ENCODE peak calls at places on chromosomes 3 and 15, in eight cellular contexts. One of them, this sample, is unnamed. For H3K4me1, the result is how much of the 10 kb centered on the place peaks cover.

GRCh38 chr3:114685053-114685630 is 391.3 kb downstream of the TIGIT start:
- ATAC-seq in heart right ventricle: peak
- ATAC-seq in pancreas: no peak
- ATAC-seq in HCT116: no peak
- ATAC-seq in body of pancreas: no peak
- ATAC-seq in psoas muscle: no peak
- ATAC-seq in A549: no peak
- ATAC-seq in lung: no peak
- ATAC-seq in this sample: peak

GRCh38 chr3:186530415-186530814 is 13.8 kb downstream of the CRYGS start:
- ATAC-seq in heart right ventricle: no peak
- ATAC-seq in pancreas: no peak
- ATAC-seq in HCT116: no peak
- ATAC-seq in body of pancreas: no peak
- ATAC-seq in psoas muscle: no peak
- ATAC-seq in A549: no peak
- ATAC-seq in lung: no peak
- ATAC-seq in this sample: no peak

GRCh38 chr3:146093928-146094327 is 67.1 kb downstream of the PLOD2 start:
- ATAC-seq in heart right ventricle: peak
- ATAC-seq in pancreas: peak
- ATAC-seq in HCT116: no peak
- ATAC-seq in body of pancreas: peak
- ATAC-seq in psoas muscle: no peak
- ATAC-seq in A549: peak
- ATAC-seq in lung: no peak
- ATAC-seq in this sample: peak

GRCh38 chr3:20123121-20123652 is 62.8 kb downstream of the SGO1 start:
- ATAC-seq in heart right ventricle: no peak
- ATAC-seq in pancreas: no peak
- ATAC-seq in HCT116: no peak
- ATAC-seq in body of pancreas: no peak
- ATAC-seq in psoas muscle: no peak
- ATAC-seq in A549: no peak
- ATAC-seq in lung: no peak
- ATAC-seq in this sample: no peak

GRCh38 chr3:50486219-50486888 is 17.1 kb downstream of the CACNA2D2 start:
- ATAC-seq in heart right ventricle: no peak
- ATAC-seq in pancreas: no peak
- ATAC-seq in HCT116: no peak
- ATAC-seq in body of pancreas: no peak
- ATAC-seq in psoas muscle: no peak
- ATAC-seq in A549: no peak
- ATAC-seq in lung: no peak
- ATAC-seq in this sample: no peak

GRCh38 chr15:86591994-86592746 is 512.5 kb downstream of the AGBL1 start:
- ATAC-seq in heart right ventricle: peak
- ATAC-seq in pancreas: no peak
- ATAC-seq in HCT116: no peak
- ATAC-seq in body of pancreas: no peak
- ATAC-seq in psoas muscle: no peak
- ATAC-seq in A549: no peak
- ATAC-seq in lung: no peak
- ATAC-seq in this sample: peak

GRCh38 chr3:188092648-188093047 is 61.3 kb upstream of the LPP start:
- ATAC-seq in heart right ventricle: no peak
- ATAC-seq in pancreas: no peak
- ATAC-seq in HCT116: no peak
- ATAC-seq in body of pancreas: no peak
- ATAC-seq in psoas muscle: no peak
- ATAC-seq in A549: no peak
- ATAC-seq in lung: no peak
- ATAC-seq in this sample: no peak

GRCh38 chr15:69793783-69794451 is 303.8 kb downstream of the TLE3 start:
- ATAC-seq in heart right ventricle: no peak
- ATAC-seq in pancreas: no peak
- ATAC-seq in HCT116: no peak
- ATAC-seq in body of pancreas: no peak
- ATAC-seq in psoas muscle: peak
- ATAC-seq in A549: no peak
- ATAC-seq in lung: no peak
- ATAC-seq in this sample: no peak

GRCh38 chr3:173583496-173583895 is 186.0 kb downstream of the NLGN1 start:
- ATAC-seq in heart right ventricle: no peak
- ATAC-seq in pancreas: no peak
- ATAC-seq in HCT116: no peak
- ATAC-seq in body of pancreas: no peak
- ATAC-seq in psoas muscle: no peak
- ATAC-seq in A549: no peak
- ATAC-seq in lung: no peak
- ATAC-seq in this sample: no peak

GRCh38 chr3:173586176-173586575 is 188.6 kb downstream of the NLGN1 start:
- ATAC-seq in heart right ventricle: no peak
- ATAC-seq in pancreas: no peak
- ATAC-seq in HCT116: no peak
- ATAC-seq in body of pancreas: no peak
- ATAC-seq in psoas muscle: no peak
- ATAC-seq in A549: no peak
- ATAC-seq in lung: no peak
- ATAC-seq in this sample: no peak

GRCh38 chr3:173584834-173585831 is 187.6 kb downstream of the NLGN1 start:
- ATAC-seq in heart right ventricle: peak
- ATAC-seq in pancreas: peak
- ATAC-seq in HCT116: no peak
- ATAC-seq in body of pancreas: peak
- ATAC-seq in psoas muscle: no peak
- ATAC-seq in A549: peak
- ATAC-seq in lung: peak
- ATAC-seq in this sample: peak

GRCh38 chr3:173587055-173587454 is 189.5 kb downstream of the NLGN1 start:
- ATAC-seq in heart right ventricle: no peak
- ATAC-seq in pancreas: no peak
- ATAC-seq in HCT116: no peak
- ATAC-seq in body of pancreas: no peak
- ATAC-seq in psoas muscle: no peak
- ATAC-seq in A549: no peak
- ATAC-seq in lung: no peak
- ATAC-seq in this sample: no peak

DNA sequence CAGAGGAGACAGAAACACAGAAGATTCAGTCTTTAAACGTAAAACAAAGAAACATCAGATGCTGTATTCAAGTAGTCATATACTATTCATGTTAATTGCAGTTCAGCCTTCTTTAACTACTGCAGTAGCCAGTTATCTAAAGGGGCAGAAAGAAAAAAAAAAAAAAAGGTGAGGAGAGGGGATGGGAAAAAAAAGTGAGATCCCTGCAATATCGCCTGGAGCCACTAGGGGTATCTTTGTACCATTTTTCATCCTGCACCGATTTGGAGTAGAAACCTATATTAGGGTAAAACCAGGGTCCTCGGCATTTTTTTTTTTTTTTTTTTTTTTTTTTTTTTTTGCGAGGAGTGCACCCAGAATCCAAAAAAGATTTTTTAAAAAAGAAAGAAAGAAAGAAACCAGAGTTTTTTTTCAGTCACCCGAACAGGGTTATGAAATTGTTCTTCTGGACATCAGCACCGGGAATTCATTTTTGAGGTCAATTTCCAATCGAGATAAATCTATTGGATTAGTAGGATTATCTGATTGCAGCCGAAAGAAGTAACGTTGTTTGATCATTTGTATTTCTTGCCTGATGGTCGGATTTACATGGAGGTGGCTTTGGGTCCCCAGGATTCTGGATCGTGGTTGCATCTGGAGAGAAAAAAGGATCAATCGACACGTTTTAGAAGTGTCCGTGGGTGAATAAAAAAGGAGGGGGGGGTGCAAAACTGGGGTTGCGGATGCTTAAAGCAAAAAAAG is 186.7 kb downstream of the NLGN1 start:
- ATAC-seq in heart right ventricle: peak
- ATAC-seq in pancreas: peak
- ATAC-seq in HCT116: no peak
- ATAC-seq in body of pancreas: peak
- ATAC-seq in psoas muscle: no peak
- ATAC-seq in A549: peak
- ATAC-seq in lung: peak
- ATAC-seq in this sample: no peak
- H3K4me3 ChIP-seq in heart right ventricle: peak
- H3K4me3 ChIP-seq in pancreas: peak
- H3K4me3 ChIP-seq in HCT116: no peak
- H3K4me3 ChIP-seq in body of pancreas: no peak
- H3K4me3 ChIP-seq in psoas muscle: peak
- H3K4me3 ChIP-seq in A549: peak
- H3K4me3 ChIP-seq in lung: no peak
- H3K4me3 ChIP-seq in this sample: peak

DNA sequence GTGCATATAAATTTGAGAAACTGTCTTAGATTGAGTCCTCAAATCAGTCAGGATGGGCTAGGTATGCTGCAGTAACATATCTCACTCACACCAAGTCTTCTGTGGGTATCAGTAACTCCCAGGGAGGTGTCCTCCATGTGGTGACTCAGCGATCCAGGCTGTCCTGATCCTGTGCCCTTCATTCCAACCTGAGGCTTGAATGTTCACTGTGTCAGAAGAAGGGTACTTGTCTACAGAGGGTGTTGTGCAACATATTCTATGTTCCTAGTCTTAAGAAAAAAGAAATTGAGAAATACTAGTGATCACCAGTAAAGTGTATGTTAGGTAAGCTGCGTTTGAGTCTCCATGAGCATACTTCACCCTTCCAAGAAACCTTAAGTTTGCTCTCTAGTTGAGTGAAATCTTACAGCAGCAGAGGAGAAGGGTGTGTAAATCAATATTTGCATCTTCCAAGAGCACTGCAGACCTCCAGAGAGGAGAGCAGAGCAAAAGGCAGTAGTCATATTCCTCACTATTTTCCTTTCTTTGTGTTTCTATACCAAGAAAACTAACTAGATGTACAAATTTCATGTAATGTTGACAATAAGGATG is 122.2 kb upstream of the SLC24A5 start:
- ATAC-seq in heart right ventricle: no peak
- ATAC-seq in pancreas: no peak
- ATAC-seq in HCT116: no peak
- ATAC-seq in body of pancreas: no peak
- ATAC-seq in psoas muscle: no peak
- ATAC-seq in A549: no peak
- ATAC-seq in lung: peak
- ATAC-seq in this sample: no peak
- H3K4me1 ChIP-seq in heart right ventricle: under half
- H3K4me1 ChIP-seq in pancreas: under half
- H3K4me1 ChIP-seq in HCT116: under half
- H3K4me1 ChIP-seq in body of pancreas: under half
- H3K4me1 ChIP-seq in psoas muscle: under half
- H3K4me1 ChIP-seq in A549: under half
- H3K4me1 ChIP-seq in lung: under half
- H3K4me1 ChIP-seq in this sample: under half

GRCh38 chr3:116048991-116049390 is 396.3 kb downstream of the LSAMP start:
- ATAC-seq in heart right ventricle: no peak
- ATAC-seq in pancreas: no peak
- ATAC-seq in HCT116: no peak
- ATAC-seq in body of pancreas: no peak
- ATAC-seq in psoas muscle: no peak
- ATAC-seq in A549: no peak
- ATAC-seq in lung: no peak
- ATAC-seq in this sample: no peak

GRCh38 chr3:116052602-116053001 is 392.7 kb downstream of the LSAMP start:
- ATAC-seq in heart right ventricle: no peak
- ATAC-seq in pancreas: no peak
- ATAC-seq in HCT116: no peak
- ATAC-seq in body of pancreas: no peak
- ATAC-seq in psoas muscle: no peak
- ATAC-seq in A549: no peak
- ATAC-seq in lung: no peak
- ATAC-seq in this sample: no peak

GRCh38 chr3:116051586-116051985 is 393.7 kb downstream of the LSAMP start:
- ATAC-seq in heart right ventricle: no peak
- ATAC-seq in pancreas: no peak
- ATAC-seq in HCT116: no peak
- ATAC-seq in body of pancreas: no peak
- ATAC-seq in psoas muscle: no peak
- ATAC-seq in A549: no peak
- ATAC-seq in lung: no peak
- ATAC-seq in this sample: no peak

GRCh38 chr3:116051040-116051439 is 394.2 kb downstream of the LSAMP start:
- ATAC-seq in heart right ventricle: no peak
- ATAC-seq in pancreas: no peak
- ATAC-seq in HCT116: no peak
- ATAC-seq in body of pancreas: no peak
- ATAC-seq in psoas muscle: no peak
- ATAC-seq in A549: no peak
- ATAC-seq in lung: no peak
- ATAC-seq in this sample: no peak

GRCh38 chr3:116050311-116050710 is 395.0 kb downstream of the LSAMP start:
- ATAC-seq in heart right ventricle: no peak
- ATAC-seq in pancreas: no peak
- ATAC-seq in HCT116: no peak
- ATAC-seq in body of pancreas: no peak
- ATAC-seq in psoas muscle: no peak
- ATAC-seq in A549: no peak
- ATAC-seq in lung: no peak
- ATAC-seq in this sample: no peak
- TF ChIP-seq CTCF in heart right ventricle: no peak
- TF ChIP-seq CTCF in pancreas: no peak
- TF ChIP-seq CTCF in HCT116: no peak
- TF ChIP-seq CTCF in body of pancreas: no peak
- TF ChIP-seq CTCF in psoas muscle: no peak
- TF ChIP-seq CTCF in A549: no peak
- TF ChIP-seq CTCF in lung: no peak
- TF ChIP-seq CTCF in this sample: no peak

GRCh38 chr3:27880969-27881892 is 159.1 kb upstream of the EOMES start:
- ATAC-seq in heart right ventricle: no peak
- ATAC-seq in pancreas: no peak
- ATAC-seq in HCT116: no peak
- ATAC-seq in body of pancreas: no peak
- ATAC-seq in psoas muscle: no peak
- ATAC-seq in A549: peak
- ATAC-seq in lung: no peak
- ATAC-seq in this sample: no peak

GRCh38 chr3:27889745-27890144 is 167.6 kb upstream of the EOMES start:
- ATAC-seq in heart right ventricle: no peak
- ATAC-seq in pancreas: no peak
- ATAC-seq in HCT116: no peak
- ATAC-seq in body of pancreas: no peak
- ATAC-seq in psoas muscle: no peak
- ATAC-seq in A549: no peak
- ATAC-seq in lung: no peak
- ATAC-seq in this sample: no peak

GRCh38 chr3:27883266-27883665 is 161.1 kb upstream of the EOMES start:
- ATAC-seq in heart right ventricle: no peak
- ATAC-seq in pancreas: no peak
- ATAC-seq in HCT116: no peak
- ATAC-seq in body of pancreas: no peak
- ATAC-seq in psoas muscle: no peak
- ATAC-seq in A549: no peak
- ATAC-seq in lung: no peak
- ATAC-seq in this sample: no peak

GRCh38 chr3:27888562-27888961 is 166.4 kb upstream of the EOMES start:
- ATAC-seq in heart right ventricle: no peak
- ATAC-seq in pancreas: no peak
- ATAC-seq in HCT116: no peak
- ATAC-seq in body of pancreas: no peak
- ATAC-seq in psoas muscle: no peak
- ATAC-seq in A549: peak
- ATAC-seq in lung: no peak
- ATAC-seq in this sample: no peak

DNA sequence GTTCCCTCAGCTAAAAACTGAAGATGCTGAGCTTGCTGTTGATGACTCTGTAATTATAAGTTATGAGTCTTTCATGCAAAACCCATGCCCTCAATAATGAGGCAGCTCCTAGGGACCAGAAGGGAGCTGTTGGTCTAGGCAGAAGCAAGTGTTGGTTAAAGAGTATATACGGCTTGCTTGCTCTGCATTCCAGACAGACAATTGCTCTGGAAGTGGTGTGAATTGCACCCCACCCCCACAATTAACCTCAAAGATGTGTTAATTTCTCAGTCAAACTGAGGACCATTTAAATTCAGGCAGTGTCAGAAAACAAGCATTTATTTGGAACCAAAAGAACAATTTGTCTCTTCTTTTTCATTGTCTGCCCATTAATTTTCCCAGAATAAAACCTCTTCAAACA is 163.5 kb upstream of the EOMES start:
- ATAC-seq in heart right ventricle: no peak
- ATAC-seq in pancreas: no peak
- ATAC-seq in HCT116: no peak
- ATAC-seq in body of pancreas: no peak
- ATAC-seq in psoas muscle: no peak
- ATAC-seq in A549: no peak
- ATAC-seq in lung: no peak
- ATAC-seq in this sample: no peak
- H3K4me3 ChIP-seq in heart right ventricle: no peak
- H3K4me3 ChIP-seq in pancreas: no peak
- H3K4me3 ChIP-seq in HCT116: no peak
- H3K4me3 ChIP-seq in body of pancreas: no peak
- H3K4me3 ChIP-seq in psoas muscle: no peak
- H3K4me3 ChIP-seq in A549: no peak
- H3K4me3 ChIP-seq in lung: no peak
- H3K4me3 ChIP-seq in this sample: no peak

This sample was measured in gastroesophageal sphincter.